ENCODE peak calls at places on chromosomes 4 and X, in seven cellular contexts. N is heart right ventricle, I is IMR-90, U is ovary, V is heart left ventricle, B is OCI-LY7, A is upper lobe of left lung. M is an unnamed sample.

GRCh38 chrX:132086717-132087116 is 41.1 kb downstream of the FRMD7 start:
- DNase-seq in N (no peak), I (no peak), U (no peak), V (no peak), B (no peak), A (no peak), M (no peak)

GRCh38 chrX:40877869-40878268 is 142.5 kb upstream of the MED14 start:
- DNase-seq in N (no peak), I (peak; percentile 39), U (no peak), V (no peak), B (peak; percentile 17), A (no peak), M (no peak)

GRCh38 chr4:134070174-134070573 is 131.4 kb downstream of the PABPC4L start:
- DNase-seq in N (no peak), I (no peak), U (no peak), V (no peak), B (no peak), A (peak; percentile 42), M (no peak)

GRCh38 chrX:2710496-2710895 is 19.4 kb downstream of the CD99 start:
- DNase-seq in N (no peak), I (no peak), U (no peak), V (no peak), B (no peak), A (no peak), M (no peak)

GRCh38 chrX:334331-334891 is 15.8 kb upstream of the GTPBP6 start:
- DNase-seq in N (no peak), I (no peak), U (peak; percentile 25), V (no peak), B (no peak), A (peak; percentile 80), M (no peak)

GRCh38 chrX:41889317-41890025 is 33.9 kb downstream of the CASK start:
- DNase-seq in N (no peak), I (peak; percentile 58), U (no peak), V (no peak), B (no peak), A (no peak), M (no peak)

GRCh38 chrX:15529165-15529564 is 28.6 kb downstream of the BMX start:
- DNase-seq in N (no peak), I (no peak), U (no peak), V (no peak), B (no peak), A (no peak), M (no peak)

GRCh38 chr4:168723020-168723419 is 226.2 kb downstream of the PALLD start:
- DNase-seq in N (peak; percentile 22), I (peak; percentile 75), U (no peak), V (peak; percentile 29), B (no peak), A (no peak), M (no peak)

GRCh38 chr4:88866862-88867550 is 169.4 kb upstream of the NAP1L5 start:
- DNase-seq in N (no peak), I (peak; percentile 61), U (no peak), V (no peak), B (peak; percentile 0), A (no peak), M (no peak)

GRCh38 chr4:111937368-111937767 is 207.9 kb upstream of the FAM241A start:
- DNase-seq in N (no peak), I (peak; percentile 2), U (no peak), V (no peak), B (no peak), A (no peak), M (no peak)

GRCh38 chr4:11230888-11231287 is 197.8 kb downstream of the HS3ST1 start:
- DNase-seq in N (no peak), I (no peak), U (no peak), V (no peak), B (no peak), A (no peak), M (no peak)

GRCh38 chr4:44583393-44583792 is 68.0 kb downstream of the YIPF7 start:
- DNase-seq in N (no peak), I (no peak), U (no peak), V (no peak), B (peak; percentile 2), A (no peak), M (no peak)

GRCh38 chr4:184041156-184041555 is 136.0 kb downstream of the STOX2 start:
- DNase-seq in N (no peak), I (peak; percentile 62), U (no peak), V (no peak), B (no peak), A (no peak), M (no peak)

GRCh38 chr4:71132486-71132885 is 139.0 kb downstream of the DCK start:
- DNase-seq in N (no peak), I (peak; percentile 60), U (no peak), V (no peak), B (no peak), A (no peak), M (no peak)

GRCh38 chr4:114076865-114077264 is 97.4 kb upstream of the ARSJ start:
- DNase-seq in N (no peak), I (no peak), U (no peak), V (no peak), B (no peak), A (no peak), M (no peak)

GRCh38 chrX:78989349-78989748 is 44.2 kb downstream of the P2RY10 start:
- DNase-seq in N (no peak), I (no peak), U (no peak), V (no peak), B (no peak), A (no peak), M (no peak)
- H3K9me3 ChIP-seq in N (no peaks in the 10 kb centered on the region), I (peaks cover 3% of the 10 kb centered on the region), U (no peaks in the 10 kb centered on the region), V (no peaks in the 10 kb centered on the region), B (no peaks in the 10 kb centered on the region), A (no peaks in the 10 kb centered on the region), M (no peaks in the 10 kb centered on the region)

DNA sequence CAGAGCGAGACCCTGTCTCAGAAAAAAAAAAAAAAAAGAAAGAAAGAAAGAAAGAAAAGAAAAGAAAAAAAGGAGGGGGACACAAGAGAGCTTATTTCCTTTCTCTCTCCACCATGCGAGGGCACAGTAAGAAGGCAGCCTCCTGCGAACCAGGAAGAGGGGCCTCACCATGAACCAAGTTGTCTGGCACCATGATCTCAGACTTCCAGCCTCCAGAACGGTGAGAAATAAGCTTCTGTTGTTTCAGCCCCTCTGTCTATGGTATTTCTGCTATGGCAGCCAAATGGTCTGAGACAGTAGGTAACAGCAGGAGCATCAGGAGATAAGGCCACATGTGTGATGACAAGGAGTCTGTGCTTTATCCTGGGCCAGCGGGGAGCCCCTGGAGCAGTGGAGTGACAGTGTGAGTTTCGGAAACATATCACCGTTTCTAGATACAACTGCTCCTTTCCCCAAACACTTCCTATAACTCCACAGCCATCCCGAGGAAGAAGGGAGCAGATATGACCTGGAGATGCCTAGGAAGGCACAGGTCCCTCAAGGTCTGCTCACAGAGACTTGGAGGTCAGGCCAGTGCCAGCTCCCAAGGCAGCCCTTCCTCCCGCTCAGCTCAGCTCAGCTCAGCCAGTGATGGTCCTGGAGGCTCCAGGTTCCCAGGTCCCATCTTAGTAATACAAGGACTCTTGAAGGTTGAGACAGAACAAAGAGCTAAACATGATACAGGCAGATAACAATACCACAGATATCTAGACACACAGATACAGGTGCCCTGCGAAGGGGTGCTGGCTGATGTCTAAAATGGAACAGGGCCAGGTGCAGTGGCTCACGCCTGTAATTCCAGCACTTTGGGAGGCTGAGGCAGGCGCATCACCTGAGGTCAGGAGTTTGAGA is 17.7 kb downstream of the JAKMIP1 start:
- DNase-seq in N (no peak), I (no peak), U (no peak), V (no peak), B (no peak), A (no peak), M (no peak)
- TF ChIP-seq CTCF in N (no peak), I (no peak), U (no peak), V (no peak), B (no peak), A (no peak), M (no peak)

DNA sequence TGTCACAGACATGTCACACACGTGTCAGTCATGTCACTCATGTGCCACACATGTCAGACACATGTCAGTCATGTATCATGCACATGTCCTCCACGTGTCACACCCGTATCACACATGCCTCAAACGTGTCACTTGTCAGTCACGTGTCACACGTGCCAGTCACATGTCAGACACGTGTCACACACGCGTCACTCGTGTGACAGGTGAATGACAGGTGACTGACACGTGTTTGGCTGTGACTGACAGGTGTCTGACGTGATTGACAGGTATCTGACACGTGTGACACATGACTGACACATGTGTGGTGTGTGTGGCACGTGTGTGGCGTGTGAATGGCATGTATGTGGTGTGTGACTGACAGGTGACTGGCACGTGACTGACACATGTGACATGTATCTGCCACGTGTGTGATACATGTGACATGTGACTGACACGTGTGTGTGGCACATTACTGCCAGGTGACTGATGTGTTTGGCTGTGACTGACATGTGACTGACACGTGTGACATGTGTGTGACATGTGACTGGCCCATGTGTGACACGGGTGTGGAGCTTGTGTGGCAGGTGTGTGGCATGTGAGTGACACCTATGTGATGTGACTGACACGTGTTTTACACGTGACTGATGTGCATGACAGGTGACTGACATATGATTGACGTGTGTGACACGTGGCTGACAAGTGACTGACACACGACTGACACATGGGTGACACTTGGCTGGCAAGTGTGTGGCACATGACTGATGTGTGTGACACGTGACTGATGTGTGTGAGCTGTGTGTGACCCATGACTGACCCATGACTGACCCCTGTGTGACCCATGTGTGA is 90.7 kb upstream of the GPC3 start:
- DNase-seq in N (no peak), I (no peak), U (no peak), V (no peak), B (no peak), A (no peak), M (no peak)
- H3K27ac ChIP-seq in N (no peak overlapping the region), I (no peak overlapping the region), U (no peak overlapping the region), V (no peak overlapping the region), B (no peak overlapping the region), A (no peak overlapping the region), M (no peak overlapping the region)

DNA sequence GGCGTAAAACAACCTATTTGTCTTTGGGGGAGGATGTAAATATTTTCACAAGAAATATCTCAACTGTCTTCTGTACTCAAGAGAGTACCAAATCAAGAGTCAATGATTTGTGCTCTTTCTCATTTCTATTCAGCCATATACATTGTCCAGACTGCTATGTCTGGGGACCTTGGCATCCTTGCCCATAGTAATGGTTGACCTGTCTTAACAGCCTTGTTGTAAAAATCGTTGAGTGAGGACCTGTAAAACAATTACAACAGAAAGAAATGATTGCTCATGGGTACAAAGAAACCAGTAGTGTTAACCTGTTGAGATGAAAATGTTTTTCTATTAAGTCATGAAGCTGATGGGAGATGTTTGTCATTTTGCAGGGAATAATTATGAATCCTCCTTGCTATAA is 56.6 kb downstream of the LNX1 start:
- DNase-seq in N (no peak), I (no peak), U (no peak), V (no peak), B (no peak), A (no peak), M (no peak)
- H3K9me3 ChIP-seq in N (no peaks in the 10 kb centered on the region), I (no peaks in the 10 kb centered on the region), U (no peaks in the 10 kb centered on the region), V (no peaks in the 10 kb centered on the region), B (no peaks in the 10 kb centered on the region), A (no peaks in the 10 kb centered on the region), M (no peaks in the 10 kb centered on the region)

M was measured in CD4-positive, alpha-beta T cell.